ENCODE peak calls at places on chromosomes 2 and 18, in eight cellular contexts. One of them, this sample, is unnamed.

GRCh38 chr2:205898744-205899143 is 187.2 kb downstream of the INO80D start:
- DNase-seq in T-helper 1 cell: no peak
- DNase-seq in HFFc6: no peak
- DNase-seq in stimulated activated CD8-positive, alpha-beta memory T cell treated with anti-CD3 and anti-CD28 coated beads, Interleukin-15, amount 100 ng/mL, for 4 hours: no peak
- DNase-seq in trophoblast cell: no peak
- DNase-seq in fibroblast of pulmonary artery: no peak
- DNase-seq in AG10803: no peak
- DNase-seq in AG04450: no peak
- DNase-seq in this sample: no peak

GRCh38 chr18:70450658-70451253 is 161.9 kb downstream of the SOCS6 start:
- DNase-seq in T-helper 1 cell: no peak
- DNase-seq in HFFc6: no peak
- DNase-seq in stimulated activated CD8-positive, alpha-beta memory T cell treated with anti-CD3 and anti-CD28 coated beads, Interleukin-15, amount 100 ng/mL, for 4 hours: no peak
- DNase-seq in trophoblast cell: peak
- DNase-seq in fibroblast of pulmonary artery: peak
- DNase-seq in AG10803: peak
- DNase-seq in AG04450: no peak
- DNase-seq in this sample: no peak

GRCh38 chr18:23943903-23944624 is 70.5 kb upstream of the TTC39C start:
- DNase-seq in T-helper 1 cell: no peak
- DNase-seq in HFFc6: peak
- DNase-seq in stimulated activated CD8-positive, alpha-beta memory T cell treated with anti-CD3 and anti-CD28 coated beads, Interleukin-15, amount 100 ng/mL, for 4 hours: no peak
- DNase-seq in trophoblast cell: peak
- DNase-seq in fibroblast of pulmonary artery: peak
- DNase-seq in AG10803: peak
- DNase-seq in AG04450: peak
- DNase-seq in this sample: no peak

GRCh38 chr2:85584354-85584856 is at the start of gene VAMP5:
- DNase-seq in T-helper 1 cell: peak
- DNase-seq in HFFc6: no peak
- DNase-seq in stimulated activated CD8-positive, alpha-beta memory T cell treated with anti-CD3 and anti-CD28 coated beads, Interleukin-15, amount 100 ng/mL, for 4 hours: peak
- DNase-seq in trophoblast cell: no peak
- DNase-seq in fibroblast of pulmonary artery: no peak
- DNase-seq in AG10803: peak
- DNase-seq in AG04450: no peak
- DNase-seq in this sample: no peak

GRCh38 chr2:173279528-173279868 is 75.2 kb upstream of the CDCA7 start:
- DNase-seq in T-helper 1 cell: no peak
- DNase-seq in HFFc6: no peak
- DNase-seq in stimulated activated CD8-positive, alpha-beta memory T cell treated with anti-CD3 and anti-CD28 coated beads, Interleukin-15, amount 100 ng/mL, for 4 hours: no peak
- DNase-seq in trophoblast cell: no peak
- DNase-seq in fibroblast of pulmonary artery: no peak
- DNase-seq in AG10803: no peak
- DNase-seq in AG04450: no peak
- DNase-seq in this sample: no peak

GRCh38 chr2:29950432-29950943 is 29.1 kb upstream of the ALK start:
- DNase-seq in T-helper 1 cell: no peak
- DNase-seq in HFFc6: no peak
- DNase-seq in stimulated activated CD8-positive, alpha-beta memory T cell treated with anti-CD3 and anti-CD28 coated beads, Interleukin-15, amount 100 ng/mL, for 4 hours: no peak
- DNase-seq in trophoblast cell: no peak
- DNase-seq in fibroblast of pulmonary artery: no peak
- DNase-seq in AG10803: no peak
- DNase-seq in AG04450: no peak
- DNase-seq in this sample: no peak

GRCh38 chr2:219082332-219082958 is 21.7 kb upstream of the IHH start:
- DNase-seq in T-helper 1 cell: no peak
- DNase-seq in HFFc6: no peak
- DNase-seq in stimulated activated CD8-positive, alpha-beta memory T cell treated with anti-CD3 and anti-CD28 coated beads, Interleukin-15, amount 100 ng/mL, for 4 hours: no peak
- DNase-seq in trophoblast cell: no peak
- DNase-seq in fibroblast of pulmonary artery: peak
- DNase-seq in AG10803: no peak
- DNase-seq in AG04450: no peak
- DNase-seq in this sample: no peak

GRCh38 chr2:237431372-237431771 is 17.4 kb upstream of the COL6A3 start:
- DNase-seq in T-helper 1 cell: no peak
- DNase-seq in HFFc6: peak
- DNase-seq in stimulated activated CD8-positive, alpha-beta memory T cell treated with anti-CD3 and anti-CD28 coated beads, Interleukin-15, amount 100 ng/mL, for 4 hours: no peak
- DNase-seq in trophoblast cell: no peak
- DNase-seq in fibroblast of pulmonary artery: peak
- DNase-seq in AG10803: peak
- DNase-seq in AG04450: no peak
- DNase-seq in this sample: no peak

GRCh38 chr2:191263050-191263449 is 17.8 kb downstream of the MYO1B start:
- DNase-seq in T-helper 1 cell: no peak
- DNase-seq in HFFc6: no peak
- DNase-seq in stimulated activated CD8-positive, alpha-beta memory T cell treated with anti-CD3 and anti-CD28 coated beads, Interleukin-15, amount 100 ng/mL, for 4 hours: no peak
- DNase-seq in trophoblast cell: no peak
- DNase-seq in fibroblast of pulmonary artery: peak
- DNase-seq in AG10803: no peak
- DNase-seq in AG04450: no peak
- DNase-seq in this sample: no peak

GRCh38 chr2:207729465-207729998 is 18.1 kb downstream of the CCNYL1 start:
- DNase-seq in T-helper 1 cell: no peak
- DNase-seq in HFFc6: no peak
- DNase-seq in stimulated activated CD8-positive, alpha-beta memory T cell treated with anti-CD3 and anti-CD28 coated beads, Interleukin-15, amount 100 ng/mL, for 4 hours: no peak
- DNase-seq in trophoblast cell: no peak
- DNase-seq in fibroblast of pulmonary artery: no peak
- DNase-seq in AG10803: no peak
- DNase-seq in AG04450: no peak
- DNase-seq in this sample: no peak

This sample was measured in stimulated activated CD4-positive, alpha-beta T cell treated with anti-CD3 and anti-CD28 coated beads, Interleukin-2, amount 100 ng/mL, for 4 hours.